ENCODE peak calls at places on chromosome 22, in five cellular contexts. U is HCT116, P is sigmoid colon, J is transverse colon, F is stomach. S is an unnamed sample.
A peak's percentile ranks its signal among the peaks of the same experiment; 100 is the strongest.

GRCh38 chr22:46045459-46046298 is 68.7 kb upstream of the WNT7B start:
- DNase-seq in F (peak; percentile 58), U (no peak), J (peak; percentile 17), P (peak; percentile 72), S (no peak)

GRCh38 chr22:17728786-17729185 is 45.5 kb downstream of the BID start:
- DNase-seq in F (no peak), U (no peak), P (no peak), J (no peak), S (no peak)

GRCh38 chr22:47328550-47329243 is 566.2 kb downstream of the TBC1D22A start:
- DNase-seq in P (no peak), F (no peak), J (no peak), U (peak; percentile 95), S (no peak)

GRCh38 chr22:37235897-37236607 is 8.0 kb downstream of the RAC2 start:
- DNase-seq in U (no peak), F (no peak), J (peak; percentile 3), P (peak; percentile 33), S (no peak)

GRCh38 chr22:46079861-46080821 is 70.2 kb upstream of the PPARA start:
- DNase-seq in J (peak; percentile 60), F (peak; percentile 67), U (no peak), P (peak; percentile 95), S (peak; percentile 79)

GRCh38 chr22:42680648-42681047 is 31.5 kb upstream of the CYB5R3 start:
- DNase-seq in F (no peak), P (no peak), U (peak; percentile 66), J (no peak), S (no peak)

GRCh38 chr22:36818010-36818642 is 1.3 kb upstream of the PVALB start:
- DNase-seq in U (no peak), J (no peak), F (no peak), P (no peak), S (no peak)

GRCh38 chr22:17232406-17232805 is 13.2 kb upstream of the ADA2 start:
- DNase-seq in J (no peak), U (no peak), P (no peak), F (no peak), S (no peak)

GRCh38 chr22:27430799-27431480 is 370.6 kb downstream of the MN1 start:
- DNase-seq in P (no peak), U (no peak), F (no peak), J (no peak), S (no peak)

GRCh38 chr22:19525666-19526065 is 1.5 kb upstream of the CLDN5 start:
- DNase-seq in F (no peak), P (no peak), J (no peak), U (no peak), S (no peak)

GRCh38 chr22:35310556-35311550 is 11.2 kb downstream of the TOM1 start:
- DNase-seq in U (no peak), F (no peak), P (no peak), J (peak; percentile 63), S (no peak)

GRCh38 chr22:44266811-44267760 is 45.7 kb downstream of the SHISAL1 start:
- DNase-seq in U (no peak), P (no peak), F (no peak), J (no peak), S (peak; percentile 29)

GRCh38 chr22:22553735-22554134 is 5.3 kb downstream of the PRAME start:
- DNase-seq in F (no peak), P (no peak), J (no peak), U (no peak), S (no peak)

GRCh38 chr22:40609216-40609615 is 27.3 kb downstream of the MRTFA start:
- DNase-seq in U (no peak), J (no peak), P (no peak), F (no peak), S (no peak)

GRCh38 chr22:46090631-46091201 is 59.6 kb upstream of the PPARA start:
- DNase-seq in J (no peak), F (no peak), P (peak; percentile 74), U (no peak), S (no peak)

GRCh38 chr22:25970348-25970995 is 198.8 kb upstream of the SEZ6L start:
- DNase-seq in J (no peak), F (no peak), U (no peak), P (no peak), S (no peak)

GRCh38 chr22:44180706-44181032 is at the start of gene PARVG:
- DNase-seq in J (peak; percentile 30), P (no peak), F (no peak), U (no peak), S (no peak)

GRCh38 chr22:23038902-23039301 is 31.4 kb upstream of the GNAZ start:
- DNase-seq in F (no peak), J (no peak), U (no peak), P (no peak), S (no peak)

GRCh38 chr22:39946571-39947407 is 13.4 kb upstream of the TMA7B start:
- DNase-seq in P (no peak), J (no peak), F (no peak), U (no peak), S (peak; percentile 40)

GRCh38 chr22:27378994-27379393 is 422.6 kb downstream of the MN1 start:
- DNase-seq in U (no peak), F (no peak), P (no peak), J (no peak), S (no peak)

GRCh38 chr22:26887456-26887855 is 230.1 kb downstream of the MIAT start:
- DNase-seq in U (no peak), F (no peak), J (no peak), P (no peak), S (no peak)

GRCh38 chr22:27825174-27825573 is 23.6 kb upstream of the MN1 start:
- DNase-seq in P (no peak), U (no peak), J (no peak), F (no peak), S (no peak)

GRCh38 chr22:42907404-42908081 is 50.5 kb upstream of the ARFGAP3 start:
- DNase-seq in J (no peak), U (no peak), F (no peak), P (no peak), S (peak; percentile 50)

GRCh38 chr22:46085831-46086576 is 64.3 kb upstream of the PPARA start:
- DNase-seq in U (peak; percentile 69), J (peak; percentile 93), P (peak; percentile 90), F (peak; percentile 87), S (peak; percentile 81)

GRCh38 chr22:32619614-32620426 is 145.2 kb downstream of the FBXO7 start:
- DNase-seq in U (no peak), F (no peak), J (no peak), P (peak; percentile 78), S (no peak)

GRCh38 chr22:48603621-48604320 is 1223.9 kb downstream of the BRD1 start:
- DNase-seq in U (no peak), J (no peak), P (no peak), F (no peak), S (no peak)

GRCh38 chr22:29093501-29093921 is 20.7 kb downstream of the KREMEN1 start:
- DNase-seq in P (no peak), J (no peak), F (no peak), U (no peak), S (no peak)

GRCh38 chr22:47015589-47016178 is 253.2 kb downstream of the TBC1D22A start:
- DNase-seq in P (peak; percentile 57), J (no peak), U (no peak), F (peak; percentile 23), S (no peak)

GRCh38 chr22:36548606-36549005 is 19.6 kb upstream of the EIF3D start:
- DNase-seq in U (no peak), F (no peak), P (no peak), J (no peak), S (no peak)

GRCh38 chr22:42966389-42966998 is 48.5 kb downstream of the PACSIN2 start:
- DNase-seq in J (no peak), U (no peak), F (no peak), P (no peak), S (no peak)

GRCh38 chr22:45740236-45740635 is 68.6 kb downstream of the ATXN10 start:
- DNase-seq in U (no peak), F (no peak), P (no peak), J (no peak), S (no peak)

GRCh38 chr22:43636086-43636485 is 176.0 kb downstream of the EFCAB6 start:
- DNase-seq in J (no peak), P (no peak), F (no peak), U (no peak), S (no peak)

GRCh38 chr22:35400335-35400680 is 368 bp downstream of the MCM5 start:
- DNase-seq in F (no peak), P (no peak), U (no peak), J (no peak), S (no peak)

GRCh38 chr22:23240639-23241389 is 60.5 kb downstream of the BCR start:
- DNase-seq in J (no peak), P (no peak), F (peak; percentile 31), U (no peak), S (no peak)

GRCh38 chr22:39593061-39593930 is 22.7 kb downstream of the CACNA1I start:
- DNase-seq in P (no peak), F (no peak), U (no peak), J (no peak), S (no peak)

GRCh38 chr22:29030618-29031235 is 30.9 kb downstream of the C22orf31 start:
- DNase-seq in J (peak; percentile 84), P (peak; percentile 89), U (peak; percentile 89), F (peak; percentile 93), S (peak; percentile 77)

GRCh38 chr22:36067237-36067558 is 38.6 kb upstream of the RBFOX2 start:
- DNase-seq in U (no peak), F (no peak), P (no peak), J (no peak), S (no peak)

GRCh38 chr22:42805998-42806481 is 51.0 kb downstream of the ARFGAP3 start:
- DNase-seq in P (no peak), F (peak; percentile 25), U (no peak), J (no peak), S (no peak)

DNA sequence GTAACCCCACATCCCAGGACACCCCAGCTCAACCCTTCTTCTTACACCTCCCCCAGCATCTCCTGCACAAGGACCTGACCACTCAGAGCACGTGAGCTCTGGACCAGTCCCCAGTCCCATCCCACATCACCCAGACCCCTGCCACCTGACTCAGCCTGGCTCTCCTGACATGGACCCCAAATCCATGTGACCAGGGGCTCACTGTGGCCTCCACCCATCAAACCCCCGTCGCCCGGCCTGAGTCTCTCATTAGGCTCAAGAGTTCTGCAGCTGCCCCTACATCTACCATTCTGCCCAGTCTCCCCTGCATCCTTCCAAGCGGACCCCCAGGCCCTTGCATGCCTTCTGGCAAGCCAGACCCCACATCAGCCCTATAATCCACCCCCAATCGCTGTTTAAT is 1.9 kb upstream of the LIF start:
- DNase-seq in F (no peak), U (no peak), P (no peak), J (no peak), S (no peak)
- H3K4me1 ChIP-seq in F (peaks cover 60% of the 10 kb centered on the region), U (peaks cover 100% of the 10 kb centered on the region), P (peaks cover 35% of the 10 kb centered on the region), J (peaks cover 56% of the 10 kb centered on the region), S (no peaks in the 10 kb centered on the region)

GRCh38 chr22:24826710-24827285 is 20.8 kb downstream of the SGSM1 start:
- DNase-seq in U (no peak), J (peak; percentile 14), F (no peak), P (no peak), S (no peak)
- TF ChIP-seq POLR2AphosphoS5 in U (no peak), J (no peak), F (no peak), P (no peak), S (no peak)

GRCh38 chr22:49657275-49657973 is 170.2 kb downstream of the BRD1 start:
- DNase-seq in F (peak; percentile 48), P (peak; percentile 81), J (peak; percentile 68), U (peak; percentile 71), S (peak; percentile 14)
- TF ChIP-seq POLR2A in F (no peak), P (no peak), J (no peak), U (peak; percentile 47), S (no peak)

GRCh38 chr22:20531404-20532181 is 24.2 kb downstream of the MED15 start:
- DNase-seq in J (peak; percentile 72), P (peak; percentile 83), U (peak; percentile 79), F (peak; percentile 62), S (peak; percentile 52)
- H3K4me1 ChIP-seq in J (peaks cover 56% of the 10 kb centered on the region), P (peaks cover 63% of the 10 kb centered on the region), U (peaks cover 71% of the 10 kb centered on the region), F (peaks cover 41% of the 10 kb centered on the region), S (peaks cover 21% of the 10 kb centered on the region)

S was measured in prostate gland.